ENCODE peak calls at places on chromosomes 3 and 15, in four cellular contexts. V, M, S and X are unnamed samples.

GRCh38 chr3:8445861-8446260 is 55.8 kb upstream of the LMCD1 start:
- DNase-seq in S (no peak), V (no peak), M (no peak), X (no peak)

GRCh38 chr3:174169736-174170135 is 689.4 kb upstream of the NAALADL2 start:
- DNase-seq in V (no peak), M (no peak), S (no peak), X (no peak)

GRCh38 chr3:43243590-43244587 is 42.5 kb upstream of the SNRK start:
- DNase-seq in M (no peak), S (no peak), V (no peak), X (no peak)

GRCh38 chr3:162338514-162338913 is 841.9 kb downstream of the OTOL1 start:
- DNase-seq in S (no peak), M (no peak), V (no peak), X (no peak)

GRCh38 chr3:11384074-11384473 is 111.9 kb downstream of the ATG7 start:
- DNase-seq in V (no peak), M (no peak), S (no peak), X (no peak)

GRCh38 chr3:192819001-192819569 is 91.7 kb upstream of the FGF12 start:
- DNase-seq in M (no peak), S (no peak), V (no peak), X (no peak)

GRCh38 chr3:182445576-182445975 is 347.7 kb upstream of the ATP11B start:
- DNase-seq in V (no peak), M (no peak), S (no peak), X (no peak)

GRCh38 chr15:38809621-38810020 is 245.0 kb upstream of the RASGRP1 start:
- DNase-seq in S (no peak), V (no peak), M (no peak), X (no peak)

GRCh38 chr15:34365073-34365825 is 1.7 kb downstream of the LPCAT4 start:
- DNase-seq in S (no peak), V (no peak), M (no peak), X (no peak)

GRCh38 chr15:99340347-99340746 is 89.1 kb downstream of the LRRC28 start:
- DNase-seq in V (no peak), M (no peak), S (no peak), X (no peak)

GRCh38 chr15:80929225-80929624 is 60.4 kb downstream of the MESD start:
- DNase-seq in M (no peak), S (no peak), V (no peak), X (no peak)

GRCh38 chr3:37262816-37263393 is 88.5 kb upstream of the LRRFIP2 start:
- DNase-seq in V (no peak), S (no peak), M (no peak), X (no peak)

GRCh38 chr3:8660271-8660731 is 15.7 kb upstream of the SSUH2 start:
- DNase-seq in M (no peak), V (no peak), S (no peak), X (no peak)

GRCh38 chr15:93076217-93076616 is 12.8 kb downstream of the RGMA start:
- DNase-seq in V (no peak), M (no peak), S (no peak), X (no peak)

GRCh38 chr3:112378989-112379692 is 46.2 kb downstream of the CD200 start:
- DNase-seq in S (no peak), M (no peak), V (no peak), X (peak; percentile 50)

GRCh38 chr3:109729111-109729510 is 391.8 kb upstream of the DPPA4 start:
- DNase-seq in V (no peak), S (no peak), M (no peak), X (no peak)

GRCh38 chr3:74067296-74067695 is 442.6 kb upstream of the PDZRN3 start:
- DNase-seq in M (no peak), V (no peak), S (no peak), X (no peak)

GRCh38 chr15:77838061-77838460 is 205.3 kb upstream of the LINGO1 start:
- DNase-seq in S (no peak), V (no peak), M (no peak), X (no peak)

GRCh38 chr3:13419356-13420050 is 619 bp downstream of the NUP210 start:
- DNase-seq in M (peak; percentile 57), S (peak; percentile 53), V (no peak), X (no peak)

GRCh38 chr3:195170521-195170920 is 100.4 kb downstream of the XXYLT1 start:
- DNase-seq in V (no peak), S (no peak), M (no peak), X (no peak)

GRCh38 chr3:103052236-103052830 is 617.5 kb downstream of the ZPLD1 start:
- DNase-seq in M (peak; percentile 1), V (peak; percentile 52), S (no peak), X (no peak)

GRCh38 chr3:123766195-123767019 is 117.7 kb downstream of the MYLK start:
- DNase-seq in V (peak; percentile 17), M (no peak), S (no peak), X (peak; percentile 72)

GRCh38 chr3:65412591-65412990 is 626.1 kb downstream of the MAGI1 start:
- DNase-seq in M (peak; percentile 28), S (no peak), V (peak; percentile 91), X (no peak)

GRCh38 chr15:98063311-98063710 is 102.8 kb downstream of the ARRDC4 start:
- DNase-seq in S (no peak), M (no peak), V (no peak), X (no peak)

GRCh38 chr15:55343168-55343567 is 24.1 kb downstream of the PIGB start:
- DNase-seq in S (no peak), V (no peak), M (no peak), X (no peak)

GRCh38 chr3:172128852-172129251 is 89.5 kb downstream of the FNDC3B start:
- DNase-seq in V (no peak), M (no peak), S (no peak), X (no peak)
- H3K27ac ChIP-seq in V (peak overlapping the region; percentile 40), M (no peak overlapping the region), S (no peak overlapping the region), X (peak overlapping the region; percentile 79)

DNA sequence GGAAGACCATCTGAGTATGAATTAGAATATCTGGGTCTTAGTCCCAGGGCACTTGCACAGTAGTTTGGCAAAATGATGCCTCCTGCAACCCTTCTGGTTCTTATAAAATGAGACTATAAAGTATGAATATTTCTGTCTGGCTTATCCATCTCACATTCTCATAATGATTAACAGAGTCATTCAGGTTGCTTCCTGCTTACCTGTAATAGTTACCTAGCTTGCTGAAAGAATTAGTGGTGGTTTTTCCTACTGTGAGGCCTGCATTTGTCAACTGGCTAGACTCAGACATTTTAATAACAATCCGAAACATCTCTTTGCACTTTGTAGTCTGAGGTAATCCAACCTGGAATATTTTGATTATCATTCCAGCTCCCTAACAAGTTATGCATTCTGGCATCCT is 75.5 kb upstream of the POU1F1 start:
- DNase-seq in M (no peak), S (no peak), V (no peak), X (no peak)
- H3K27ac ChIP-seq in M (no peak overlapping the region), S (no peak overlapping the region), V (peak overlapping the region; percentile 60), X (no peak overlapping the region)

DNA sequence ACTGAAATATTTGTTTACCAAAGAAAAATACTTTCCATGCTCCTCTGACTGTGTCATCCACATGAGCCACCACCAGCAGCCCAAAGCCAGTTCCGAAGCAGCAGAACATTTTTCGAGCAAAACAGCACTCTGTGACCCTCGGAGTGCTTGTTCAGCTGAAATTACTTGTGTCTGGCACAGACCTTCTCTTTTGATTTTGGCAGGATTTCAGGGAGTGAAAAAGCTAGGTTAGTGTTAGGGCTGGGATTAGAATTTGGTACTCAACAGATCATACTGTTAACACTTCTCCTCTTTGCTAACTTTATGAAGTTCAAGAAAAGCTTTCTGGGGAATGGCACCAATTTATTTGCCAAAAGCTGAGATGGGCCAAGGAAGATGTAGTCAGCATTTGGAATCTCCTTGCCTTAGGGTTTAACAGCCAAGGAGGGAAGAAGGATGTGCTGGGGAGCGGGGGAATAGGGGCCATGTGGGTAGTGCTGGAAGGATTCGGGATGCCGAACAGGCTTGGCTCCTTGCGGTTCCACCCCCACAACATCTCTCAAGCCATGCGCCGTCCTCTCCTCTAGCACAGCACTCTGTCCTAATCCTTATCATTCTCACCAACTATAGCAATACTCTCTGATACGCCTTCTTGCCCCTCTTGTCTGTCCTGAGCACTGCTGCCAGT is 55.1 kb upstream of the TRA2B start:
- DNase-seq in M (no peak), S (no peak), V (no peak), X (no peak)
- H3K27ac ChIP-seq in M (no peak overlapping the region), S (no peak overlapping the region), V (no peak overlapping the region), X (peak overlapping the region; percentile 43)

DNA sequence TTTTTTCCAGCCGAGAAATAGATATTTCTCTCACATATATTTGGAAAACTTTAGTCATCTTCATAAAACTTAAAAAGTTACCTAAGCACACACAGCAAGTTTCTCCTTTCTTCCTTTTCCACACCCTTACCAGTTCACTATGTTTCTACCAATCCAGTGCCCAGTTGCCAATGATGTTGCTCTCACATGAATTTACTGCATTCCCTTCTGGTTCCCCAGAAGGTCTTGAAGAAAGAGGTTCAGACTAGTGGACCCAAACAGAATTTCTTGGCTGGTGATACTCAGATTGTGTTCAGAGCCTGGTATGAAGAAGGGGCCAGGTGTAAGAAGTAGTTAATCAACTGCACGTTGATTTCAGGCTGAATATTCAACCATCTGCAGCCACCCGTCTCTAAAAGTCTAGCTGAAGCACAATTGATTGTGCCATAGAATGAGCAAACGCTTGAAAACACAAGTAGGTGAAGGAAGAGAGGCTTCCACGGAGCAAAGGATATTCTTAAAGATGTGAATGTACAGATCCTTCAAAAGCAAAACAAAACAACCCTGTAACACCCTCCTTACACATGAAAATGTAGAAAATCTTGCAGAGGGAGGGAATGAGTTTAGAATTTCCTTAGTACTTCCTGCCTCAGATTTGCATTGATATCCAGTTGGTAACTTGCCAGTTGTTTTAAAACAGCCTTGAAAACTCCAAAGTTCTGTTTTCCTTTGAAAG is 4.6 kb downstream of the RBMS3 start:
- DNase-seq in M (no peak), V (no peak), S (no peak), X (no peak)
- H3K27ac ChIP-seq in M (no peak overlapping the region), V (no peak overlapping the region), S (no peak overlapping the region), X (peak overlapping the region; percentile 86)